ENCODE peak calls at places on chromosome 6, in nine cellular contexts. U, G, W, J, A, T, H, I and E are unnamed samples.

GRCh38 chr6:26561533-26562466 is 23.6 kb downstream of the HMGN4 start:
- DNase-seq in U (no peak), G (no peak), W (no peak), J (no peak), A (no peak), T (no peak), H (no peak), I (no peak), E (no peak)

GRCh38 chr6:26594730-26595632 is 1.8 kb upstream of the ABT1 start:
- DNase-seq in U (no peak), G (no peak), W (no peak), J (no peak), A (peak; percentile 20), T (peak; percentile 28), H (peak; percentile 53), I (peak; percentile 89), E (no peak)

GRCh38 chr6:138945354-138945753 is 42.7 kb downstream of the REPS1 start:
- DNase-seq in U (no peak), G (no peak), W (no peak), J (no peak), A (peak; percentile 5), T (no peak), H (peak; percentile 12), I (no peak), E (no peak)

GRCh38 chr6:127459231-127459641 is at the start of gene KIAA0408:
- DNase-seq in U (no peak), G (no peak), W (peak; percentile 51), J (no peak), A (no peak), T (peak; percentile 84), H (no peak), I (peak; percentile 86), E (no peak)

GRCh38 chr6:152002306-152002705 is 194.8 kb downstream of the ESR1 start:
- DNase-seq in U (no peak), G (no peak), W (no peak), J (no peak), A (no peak), T (peak; percentile 18), H (no peak), I (no peak), E (no peak)

GRCh38 chr6:149964243-149965190 is 774 bp downstream of the ULBP1 start:
- DNase-seq in U (no peak), G (no peak), W (no peak), J (no peak), A (peak; percentile 34), T (no peak), H (no peak), I (peak; percentile 46), E (peak; percentile 80)

GRCh38 chr6:104256547-104257144 is 603.1 kb downstream of the HACE1 start:
- DNase-seq in U (no peak), G (no peak), W (no peak), J (no peak), A (no peak), T (peak; percentile 3), H (no peak), I (no peak), E (no peak)

GRCh38 chr6:30626484-30627366 is at the start of gene ATAT1:
- DNase-seq in U (peak; percentile 89), G (peak; percentile 59), W (peak; percentile 96), J (peak; percentile 97), A (peak; percentile 91), T (peak; percentile 90), H (peak; percentile 82), I (peak; percentile 66), E (no peak)

GRCh38 chr6:108750801-108751200 is 97.4 kb upstream of the ARMC2 start:
- DNase-seq in U (no peak), G (no peak), W (no peak), J (no peak), A (no peak), T (no peak), H (no peak), I (no peak), E (no peak)

GRCh38 chr6:136415351-136416005 is 125.8 kb upstream of the BCLAF1 start:
- DNase-seq in U (no peak), G (no peak), W (no peak), J (no peak), A (no peak), T (no peak), H (no peak), I (peak; percentile 37), E (no peak)

GRCh38 chr6:31007694-31008093 is 2.6 kb upstream of the MUC22 start:
- DNase-seq in U (no peak), G (no peak), W (no peak), J (no peak), A (peak; percentile 64), T (no peak), H (peak; percentile 46), I (peak; percentile 88), E (no peak)

GRCh38 chr6:18034798-18035202 is 47.4 kb upstream of the KIF13A start:
- DNase-seq in U (no peak), G (no peak), W (peak; percentile 54), J (no peak), A (no peak), T (peak; percentile 39), H (no peak), I (peak; percentile 42), E (no peak)